ENCODE peak calls at places on chromosomes 4 and X, in seven cellular contexts. One of them, this sample, is unnamed.

GRCh38 chr4:2009651-2010233 is 968 bp upstream of the NELFA start:
- DNase-seq in stimulated activated CD4-positive, alpha-beta T cell treated with anti-CD3 and anti-CD28 coated beads, Interleukin-2, amount 100 ng/mL, for 48 hours: peak; percentile 32
- DNase-seq in GM03348: peak; percentile 76
- DNase-seq in nucleus accumbens: peak; percentile 42
- DNase-seq in T-cell: peak; percentile 42
- DNase-seq in T-helper 2 cell: peak; percentile 21
- DNase-seq in mucosa of descending colon: peak; percentile 87
- DNase-seq in this sample: no peak

GRCh38 chr4:94334519-94334918 is 8.1 kb downstream of the HPGDS start:
- DNase-seq in GM03348: no peak
- DNase-seq in T-cell: no peak
- DNase-seq in nucleus accumbens: no peak
- DNase-seq in stimulated activated CD4-positive, alpha-beta T cell treated with anti-CD3 and anti-CD28 coated beads, Interleukin-2, amount 100 ng/mL, for 48 hours: no peak
- DNase-seq in T-helper 2 cell: no peak
- DNase-seq in mucosa of descending colon: no peak
- DNase-seq in this sample: no peak

GRCh38 chr4:112550728-112551127 is 34.7 kb upstream of the NEUROG2 start:
- DNase-seq in nucleus accumbens: no peak
- DNase-seq in T-cell: no peak
- DNase-seq in GM03348: peak; percentile 27
- DNase-seq in mucosa of descending colon: no peak
- DNase-seq in T-helper 2 cell: no peak
- DNase-seq in stimulated activated CD4-positive, alpha-beta T cell treated with anti-CD3 and anti-CD28 coated beads, Interleukin-2, amount 100 ng/mL, for 48 hours: no peak
- DNase-seq in this sample: no peak

GRCh38 chrX:66232296-66232695 is 68.2 kb downstream of the HEPH start:
- DNase-seq in nucleus accumbens: no peak
- DNase-seq in T-cell: no peak
- DNase-seq in mucosa of descending colon: no peak
- DNase-seq in T-helper 2 cell: no peak
- DNase-seq in GM03348: no peak
- DNase-seq in stimulated activated CD4-positive, alpha-beta T cell treated with anti-CD3 and anti-CD28 coated beads, Interleukin-2, amount 100 ng/mL, for 48 hours: no peak
- DNase-seq in this sample: no peak

GRCh38 chrX:21840199-21840557 is 761 bp downstream of the MBTPS2 start:
- DNase-seq in nucleus accumbens: no peak
- DNase-seq in T-helper 2 cell: no peak
- DNase-seq in GM03348: peak; percentile 1
- DNase-seq in mucosa of descending colon: no peak
- DNase-seq in T-cell: no peak
- DNase-seq in stimulated activated CD4-positive, alpha-beta T cell treated with anti-CD3 and anti-CD28 coated beads, Interleukin-2, amount 100 ng/mL, for 48 hours: peak; percentile 2
- DNase-seq in this sample: no peak

GRCh38 chrX:17559728-17560379 is 177.4 kb upstream of the SCML1 start:
- DNase-seq in nucleus accumbens: no peak
- DNase-seq in GM03348: peak; percentile 67
- DNase-seq in T-helper 2 cell: no peak
- DNase-seq in stimulated activated CD4-positive, alpha-beta T cell treated with anti-CD3 and anti-CD28 coated beads, Interleukin-2, amount 100 ng/mL, for 48 hours: no peak
- DNase-seq in mucosa of descending colon: no peak
- DNase-seq in T-cell: no peak
- DNase-seq in this sample: no peak

GRCh38 chr4:87058272-87059073 is 123.7 kb downstream of the AFF1 start:
- DNase-seq in nucleus accumbens: peak; percentile 26
- DNase-seq in T-helper 2 cell: peak; percentile 59
- DNase-seq in stimulated activated CD4-positive, alpha-beta T cell treated with anti-CD3 and anti-CD28 coated beads, Interleukin-2, amount 100 ng/mL, for 48 hours: peak; percentile 30
- DNase-seq in mucosa of descending colon: no peak
- DNase-seq in GM03348: no peak
- DNase-seq in T-cell: no peak
- DNase-seq in this sample: no peak

GRCh38 chr4:183443609-183444148 is 757 bp upstream of the CDKN2AIP start:
- DNase-seq in T-cell: no peak
- DNase-seq in mucosa of descending colon: no peak
- DNase-seq in GM03348: peak; percentile 62
- DNase-seq in nucleus accumbens: peak; percentile 70
- DNase-seq in T-helper 2 cell: no peak
- DNase-seq in stimulated activated CD4-positive, alpha-beta T cell treated with anti-CD3 and anti-CD28 coated beads, Interleukin-2, amount 100 ng/mL, for 48 hours: peak; percentile 39
- DNase-seq in this sample: peak; percentile 38

GRCh38 chr4:124904723-124905390 is 192.3 kb upstream of the ANKRD50 start:
- DNase-seq in T-helper 2 cell: no peak
- DNase-seq in T-cell: no peak
- DNase-seq in stimulated activated CD4-positive, alpha-beta T cell treated with anti-CD3 and anti-CD28 coated beads, Interleukin-2, amount 100 ng/mL, for 48 hours: no peak
- DNase-seq in mucosa of descending colon: no peak
- DNase-seq in GM03348: no peak
- DNase-seq in nucleus accumbens: no peak
- DNase-seq in this sample: no peak

GRCh38 chr4:25792200-25792791 is 70.5 kb downstream of the SEL1L3 start:
- DNase-seq in mucosa of descending colon: peak; percentile 56
- DNase-seq in stimulated activated CD4-positive, alpha-beta T cell treated with anti-CD3 and anti-CD28 coated beads, Interleukin-2, amount 100 ng/mL, for 48 hours: no peak
- DNase-seq in nucleus accumbens: no peak
- DNase-seq in T-helper 2 cell: no peak
- DNase-seq in GM03348: no peak
- DNase-seq in T-cell: no peak
- DNase-seq in this sample: no peak

GRCh38 chr4:102420563-102421221 is 75.4 kb upstream of the SLC39A8 start:
- DNase-seq in nucleus accumbens: no peak
- DNase-seq in mucosa of descending colon: no peak
- DNase-seq in T-helper 2 cell: no peak
- DNase-seq in T-cell: no peak
- DNase-seq in GM03348: peak; percentile 31
- DNase-seq in stimulated activated CD4-positive, alpha-beta T cell treated with anti-CD3 and anti-CD28 coated beads, Interleukin-2, amount 100 ng/mL, for 48 hours: no peak
- DNase-seq in this sample: no peak

GRCh38 chr4:138347561-138347960 is 105.4 kb upstream of the SLC7A11 start:
- DNase-seq in T-cell: no peak
- DNase-seq in T-helper 2 cell: no peak
- DNase-seq in nucleus accumbens: no peak
- DNase-seq in stimulated activated CD4-positive, alpha-beta T cell treated with anti-CD3 and anti-CD28 coated beads, Interleukin-2, amount 100 ng/mL, for 48 hours: no peak
- DNase-seq in mucosa of descending colon: no peak
- DNase-seq in GM03348: no peak
- DNase-seq in this sample: no peak

GRCh38 chrX:71098951-71099506 is 3.4 kb downstream of the FOXO4 start:
- DNase-seq in T-cell: no peak
- DNase-seq in GM03348: no peak
- DNase-seq in mucosa of descending colon: no peak
- DNase-seq in nucleus accumbens: no peak
- DNase-seq in T-helper 2 cell: no peak
- DNase-seq in stimulated activated CD4-positive, alpha-beta T cell treated with anti-CD3 and anti-CD28 coated beads, Interleukin-2, amount 100 ng/mL, for 48 hours: no peak
- DNase-seq in this sample: no peak

GRCh38 chr4:182231080-182231479 is 12.1 kb upstream of the TENM3 start:
- DNase-seq in GM03348: no peak
- DNase-seq in mucosa of descending colon: no peak
- DNase-seq in T-helper 2 cell: no peak
- DNase-seq in stimulated activated CD4-positive, alpha-beta T cell treated with anti-CD3 and anti-CD28 coated beads, Interleukin-2, amount 100 ng/mL, for 48 hours: no peak
- DNase-seq in nucleus accumbens: no peak
- DNase-seq in T-cell: no peak
- DNase-seq in this sample: no peak

GRCh38 chrX:71809886-71810285 is 46.7 kb downstream of the CXorf49B start:
- DNase-seq in nucleus accumbens: no peak
- DNase-seq in T-helper 2 cell: no peak
- DNase-seq in GM03348: no peak
- DNase-seq in mucosa of descending colon: no peak
- DNase-seq in T-cell: no peak
- DNase-seq in stimulated activated CD4-positive, alpha-beta T cell treated with anti-CD3 and anti-CD28 coated beads, Interleukin-2, amount 100 ng/mL, for 48 hours: no peak
- DNase-seq in this sample: no peak

GRCh38 chr4:153634737-153635353 is 49.2 kb upstream of the TLR2 start:
- DNase-seq in mucosa of descending colon: no peak
- DNase-seq in stimulated activated CD4-positive, alpha-beta T cell treated with anti-CD3 and anti-CD28 coated beads, Interleukin-2, amount 100 ng/mL, for 48 hours: no peak
- DNase-seq in T-cell: no peak
- DNase-seq in GM03348: peak; percentile 45
- DNase-seq in nucleus accumbens: no peak
- DNase-seq in T-helper 2 cell: no peak
- DNase-seq in this sample: no peak

GRCh38 chr4:5758741-5759140 is 47.7 kb downstream of the EVC start:
- DNase-seq in GM03348: peak; percentile 92
- DNase-seq in nucleus accumbens: no peak
- DNase-seq in mucosa of descending colon: no peak
- DNase-seq in T-cell: no peak
- DNase-seq in T-helper 2 cell: peak; percentile 58
- DNase-seq in stimulated activated CD4-positive, alpha-beta T cell treated with anti-CD3 and anti-CD28 coated beads, Interleukin-2, amount 100 ng/mL, for 48 hours: peak; percentile 21
- DNase-seq in this sample: no peak

GRCh38 chrX:133633162-133633561 is 217.9 kb upstream of the GPC4 start:
- DNase-seq in nucleus accumbens: no peak
- DNase-seq in mucosa of descending colon: no peak
- DNase-seq in T-cell: no peak
- DNase-seq in stimulated activated CD4-positive, alpha-beta T cell treated with anti-CD3 and anti-CD28 coated beads, Interleukin-2, amount 100 ng/mL, for 48 hours: no peak
- DNase-seq in T-helper 2 cell: no peak
- DNase-seq in GM03348: no peak
- DNase-seq in this sample: no peak

GRCh38 chr4:128597515-128597914 is 212.0 kb upstream of the JADE1 start:
- DNase-seq in T-cell: no peak
- DNase-seq in T-helper 2 cell: no peak
- DNase-seq in stimulated activated CD4-positive, alpha-beta T cell treated with anti-CD3 and anti-CD28 coated beads, Interleukin-2, amount 100 ng/mL, for 48 hours: no peak
- DNase-seq in mucosa of descending colon: no peak
- DNase-seq in nucleus accumbens: no peak
- DNase-seq in GM03348: no peak
- DNase-seq in this sample: no peak

GRCh38 chrX:63350551-63350950 is 581 bp downstream of the SPIN4 start:
- DNase-seq in nucleus accumbens: peak; percentile 9
- DNase-seq in T-cell: no peak
- DNase-seq in T-helper 2 cell: no peak
- DNase-seq in GM03348: peak; percentile 8
- DNase-seq in mucosa of descending colon: peak; percentile 44
- DNase-seq in stimulated activated CD4-positive, alpha-beta T cell treated with anti-CD3 and anti-CD28 coated beads, Interleukin-2, amount 100 ng/mL, for 48 hours: no peak
- DNase-seq in this sample: peak; percentile 84

GRCh38 chr4:37664696-37665095 is 21.5 kb downstream of the RELL1 start:
- DNase-seq in mucosa of descending colon: no peak
- DNase-seq in stimulated activated CD4-positive, alpha-beta T cell treated with anti-CD3 and anti-CD28 coated beads, Interleukin-2, amount 100 ng/mL, for 48 hours: no peak
- DNase-seq in T-cell: no peak
- DNase-seq in T-helper 2 cell: no peak
- DNase-seq in GM03348: no peak
- DNase-seq in nucleus accumbens: no peak
- DNase-seq in this sample: no peak

GRCh38 chr4:77800483-77801259 is 18.5 kb downstream of the CNOT6L start:
- DNase-seq in nucleus accumbens: no peak
- DNase-seq in T-cell: no peak
- DNase-seq in T-helper 2 cell: no peak
- DNase-seq in mucosa of descending colon: no peak
- DNase-seq in stimulated activated CD4-positive, alpha-beta T cell treated with anti-CD3 and anti-CD28 coated beads, Interleukin-2, amount 100 ng/mL, for 48 hours: no peak
- DNase-seq in GM03348: peak; percentile 29
- DNase-seq in this sample: no peak

This sample was measured in posterior cingulate gyrus.